ENCODE peak calls at places on chromosomes 4 and X, in four cellular contexts. U, O, E and B are unnamed samples.

GRCh38 chr4:183588169-183588675 is 70.8 kb downstream of the RWDD4 start:
- DNase-seq in O (peak; percentile 51), U (no peak), E (peak; percentile 44), B (no peak)

GRCh38 chrX:107442914-107443527 is 6.4 kb upstream of the FRMPD3 start:
- DNase-seq in U (no peak), O (no peak), E (no peak), B (no peak)

GRCh38 chr4:156177941-156178340 is 224.3 kb upstream of the CTSO start:
- DNase-seq in U (no peak), O (no peak), E (no peak), B (no peak)

GRCh38 chr4:8760561-8760960 is 111.1 kb downstream of the HMX1 start:
- DNase-seq in E (no peak), O (no peak), U (no peak), B (no peak)

GRCh38 chrX:134999469-134999868 is 8.7 kb downstream of the SMIM10 start:
- DNase-seq in U (no peak), O (peak; percentile 33), E (no peak), B (no peak)

GRCh38 chr4:56786955-56787354 is 34.5 kb downstream of the SPINK2 start:
- DNase-seq in E (peak; percentile 54), O (peak; percentile 12), U (no peak), B (peak; percentile 38)

GRCh38 chr4:85741421-85741820 is 266.5 kb downstream of the ARHGAP24 start:
- DNase-seq in O (no peak), E (no peak), U (no peak), B (no peak)

GRCh38 chr4:88445252-88445651 is 11.7 kb upstream of the HERC5 start:
- DNase-seq in O (no peak), U (no peak), E (no peak), B (no peak)

GRCh38 chr4:159048166-159048886 is 54.6 kb upstream of the RAPGEF2 start:
- DNase-seq in O (peak; percentile 22), U (no peak), E (peak; percentile 66), B (peak; percentile 60)

GRCh38 chr4:123651127-123651526 is 254.5 kb downstream of the SPRY1 start:
- DNase-seq in U (no peak), O (peak; percentile 43), E (no peak), B (no peak)

GRCh38 chrX:124232523-124233201 is 99.8 kb upstream of the TEX13D start:
- DNase-seq in U (no peak), O (no peak), E (no peak), B (no peak)